ENCODE peak calls at places on chromosomes 16 and 17, in ten cellular contexts. T, Z, C, K, F, Y, U, P, H and I are unnamed samples.

GRCh38 chr17:50107790-50108414 is 12.8 kb downstream of the PDK2 start:
- DNase-seq in T (no peak), Z (no peak), K (no peak), Y (no peak), U (peak; percentile 47), C (no peak), H (no peak), P (no peak), F (no peak), I (no peak)

GRCh38 chr16:89722392-89723278 is 1.3 kb downstream of the ZNF276 start:
- DNase-seq in Y (peak; percentile 62), C (no peak), F (peak; percentile 93), H (peak; percentile 72), P (no peak), K (peak; percentile 60), Z (peak; percentile 78), U (peak; percentile 77), T (peak; percentile 82), I (peak; percentile 48)

GRCh38 chr17:66527335-66527734 is 224.9 kb downstream of the PRKCA start:
- DNase-seq in P (no peak), F (no peak), T (no peak), C (no peak), Z (no peak), K (no peak), U (no peak), H (no peak), Y (peak; percentile 85), I (no peak)

GRCh38 chr16:14399397-14400284 is 230.4 kb downstream of the PARN start:
- DNase-seq in U (peak; percentile 83), T (peak; percentile 33), Y (peak; percentile 33), F (no peak), C (no peak), K (peak; percentile 9), H (peak; percentile 47), Z (no peak), P (peak; percentile 78), I (peak; percentile 83)

GRCh38 chr16:78505544-78506371 is 406.3 kb downstream of the WWOX start:
- DNase-seq in Y (no peak), F (peak; percentile 61), Z (peak; percentile 68), T (peak; percentile 71), U (peak; percentile 25), K (peak; percentile 26), P (peak; percentile 49), C (no peak), H (peak; percentile 78), I (peak; percentile 35)

GRCh38 chr16:88451586-88452484 is 1.2 kb upstream of the ZFPM1 start:
- DNase-seq in F (peak; percentile 49), U (no peak), Z (no peak), Y (no peak), P (no peak), T (no peak), C (no peak), K (no peak), H (no peak), I (no peak)

GRCh38 chr17:15038656-15039055 is 226.5 kb downstream of the PMP22 start:
- DNase-seq in Z (peak; percentile 78), Y (no peak), F (no peak), H (no peak), U (peak; percentile 1), P (no peak), C (no peak), K (no peak), T (no peak), I (no peak)

GRCh38 chr17:17027442-17028058 is 14.7 kb upstream of the MPRIP start:
- DNase-seq in U (no peak), K (no peak), C (no peak), Z (no peak), P (no peak), F (no peak), T (no peak), H (no peak), Y (no peak), I (no peak)

GRCh38 chr16:48013476-48013875 is 142.3 kb downstream of the ABCC12 start:
- DNase-seq in Z (no peak), U (peak; percentile 76), C (no peak), K (no peak), T (no peak), P (no peak), F (no peak), Y (no peak), H (no peak), I (no peak)

GRCh38 chr17:75664099-75664549 is 2.8 kb downstream of the RECQL5 start:
- DNase-seq in F (no peak), P (no peak), Y (no peak), H (no peak), Z (no peak), C (no peak), K (no peak), U (no peak), T (no peak), I (no peak)

GRCh38 chr17:75662511-75662910 is 4.4 kb downstream of the RECQL5 start:
- DNase-seq in F (no peak), K (no peak), C (no peak), P (peak; percentile 23), T (no peak), Z (no peak), U (no peak), Y (no peak), H (no peak), I (no peak)

GRCh38 chr17:75665981-75666380 is 973 bp downstream of the RECQL5 start:
- DNase-seq in Z (no peak), U (no peak), P (no peak), T (no peak), H (no peak), Y (no peak), F (no peak), K (no peak), C (no peak), I (no peak)

GRCh38 chr17:75658237-75658636 is 8.7 kb downstream of the RECQL5 start:
- DNase-seq in C (no peak), Y (no peak), P (peak; percentile 3), T (no peak), U (no peak), K (no peak), H (no peak), Z (no peak), F (no peak), I (no peak)

DNA sequence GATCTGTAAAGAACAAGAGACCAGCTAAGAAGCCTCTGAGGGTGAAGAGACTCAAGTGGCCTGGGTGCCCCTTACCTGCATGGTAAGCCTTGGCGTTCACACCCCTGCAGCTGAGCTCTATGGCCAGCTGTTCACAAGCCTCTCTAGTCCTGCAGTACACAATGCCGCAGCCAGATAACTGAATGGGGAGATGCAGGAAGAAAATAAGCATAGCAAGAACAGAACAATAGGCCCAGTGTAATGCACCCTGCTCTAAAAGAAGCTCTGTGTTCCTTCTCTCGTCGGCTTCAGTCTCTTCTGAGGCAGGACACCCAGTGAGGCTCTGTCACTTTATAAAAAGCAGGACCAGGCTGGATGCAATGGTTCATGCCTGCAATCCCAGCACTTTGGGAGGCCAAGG is 5.4 kb downstream of the RECQL5 start:
- DNase-seq in P (no peak), K (no peak), F (no peak), Z (no peak), U (no peak), C (no peak), H (no peak), Y (peak; percentile 78), T (no peak), I (no peak)
- H3K27me3 ChIP-seq in P (no peaks in the 10 kb centered on the region), K (no peaks in the 10 kb centered on the region), F (no peaks in the 10 kb centered on the region), Z (no peaks in the 10 kb centered on the region), U (no peaks in the 10 kb centered on the region), C (no peaks in the 10 kb centered on the region), H (no peaks in the 10 kb centered on the region), Y (no peaks in the 10 kb centered on the region), T (no peaks in the 10 kb centered on the region), I (no peaks in the 10 kb centered on the region)

DNA sequence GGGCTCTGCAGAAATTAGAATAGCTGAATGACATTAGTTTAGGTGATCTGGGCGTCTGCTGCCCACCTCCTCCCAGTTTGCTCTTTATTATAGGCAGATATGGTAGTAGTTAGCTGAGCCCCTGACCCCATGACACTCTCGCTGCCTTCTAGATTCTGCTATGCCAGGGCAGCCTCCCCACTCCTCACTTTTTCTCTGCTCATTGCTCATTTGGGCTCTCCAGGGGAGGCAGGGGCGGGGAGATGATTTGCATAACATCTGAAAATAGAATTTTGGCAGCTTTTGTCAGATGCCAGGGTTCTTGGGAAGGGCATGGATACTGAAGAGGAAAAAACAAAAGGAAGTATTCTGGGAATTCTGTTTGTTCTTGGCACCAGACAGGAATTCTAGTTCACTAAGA is 78.0 kb upstream of the GAS7 start:
- DNase-seq in F (no peak), Y (no peak), P (no peak), T (no peak), H (no peak), K (peak; percentile 44), Z (peak; percentile 58), U (no peak), C (no peak), I (no peak)
- TF ChIP-seq CTCF in F (no peak), Y (no peak), P (no peak), T (no peak), H (no peak), K (no peak), Z (no peak), U (no peak), C (no peak), I (no peak)

DNA sequence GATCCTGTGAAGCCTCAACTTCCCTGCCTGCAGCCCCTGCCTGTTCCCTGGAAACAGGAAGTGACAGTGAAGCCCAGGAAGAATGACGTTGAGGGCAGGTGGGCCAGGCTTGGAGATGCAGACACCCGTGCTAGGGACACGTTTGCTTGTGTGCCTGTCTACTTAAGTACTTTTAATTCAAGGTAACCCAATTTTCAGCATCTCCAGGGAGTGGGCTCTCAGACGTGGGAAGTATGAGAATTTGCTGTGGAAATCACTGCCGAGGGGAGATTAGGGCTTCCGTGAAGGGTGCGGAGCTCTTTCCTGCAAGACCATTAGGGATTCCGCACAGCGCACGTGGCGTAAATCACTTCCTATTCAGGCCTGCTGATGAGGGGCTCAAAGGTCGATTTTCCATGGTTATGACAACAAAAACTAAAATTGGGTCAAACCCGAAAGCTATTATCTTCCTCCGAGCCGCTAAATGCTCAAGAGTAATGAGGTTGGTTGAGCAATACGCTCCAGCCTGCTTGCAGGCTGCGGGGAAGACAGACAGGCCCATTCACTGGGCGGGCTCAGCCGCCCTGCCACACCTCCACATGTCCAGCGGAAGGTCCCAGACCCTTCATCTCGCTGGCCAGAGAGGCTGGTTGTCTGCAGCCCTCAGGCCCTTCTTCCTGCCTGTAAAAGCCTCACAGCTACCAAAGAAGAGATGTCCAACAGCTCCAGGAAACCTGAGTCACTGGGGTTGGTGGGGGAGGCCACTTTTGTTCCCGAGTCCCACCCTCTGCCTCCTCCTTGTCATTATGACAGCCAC is 109.9 kb downstream of the RBFOX3 start:
- DNase-seq in Z (no peak), C (no peak), T (no peak), Y (no peak), P (no peak), U (no peak), H (no peak), F (no peak), K (no peak), I (no peak)
- H3K27me3 ChIP-seq in Z (no peaks in the 10 kb centered on the region), C (no peaks in the 10 kb centered on the region), T (peaks cover 68% of the 10 kb centered on the region), Y (no peaks in the 10 kb centered on the region), P (no peaks in the 10 kb centered on the region), U (no peaks in the 10 kb centered on the region), H (peaks cover 5% of the 10 kb centered on the region), F (no peaks in the 10 kb centered on the region), K (no peaks in the 10 kb centered on the region), I (peaks cover 36% of the 10 kb centered on the region)

GRCh38 chr16:87056551-87056950 is 260.6 kb downstream of the C16orf95 start:
- DNase-seq in P (peak; percentile 25), U (no peak), H (no peak), Z (peak; percentile 50), T (no peak), C (no peak), F (no peak), Y (no peak), K (no peak), I (no peak)
- TF ChIP-seq CTCF in P (no peak), U (no peak), H (no peak), Z (no peak), T (no peak), C (no peak), F (no peak), Y (no peak), K (no peak), I (no peak)